ENCODE peak calls at places on chromosome 10, in nine cellular contexts. I, P, L, C, F, O, Q, U and D are unnamed samples.

GRCh38 chr10:114367676-114368391 is 36.5 kb downstream of the AFAP1L2 start:
- DNase-seq in I (no peak), P (no peak), L (no peak), C (no peak), F (peak; percentile 83), O (no peak), Q (no peak), U (no peak), D (no peak)

GRCh38 chr10:24703700-24704099 is 20.0 kb downstream of the ARHGAP21 start:
- DNase-seq in I (no peak), P (no peak), L (no peak), C (no peak), F (no peak), O (no peak), Q (no peak), U (peak; percentile 35), D (no peak)

GRCh38 chr10:69692891-69693290 is 62.8 kb downstream of the FAM241B start:
- DNase-seq in I (no peak), P (no peak), L (no peak), C (no peak), F (no peak), O (no peak), Q (no peak), U (no peak), D (no peak)

GRCh38 chr10:113053091-113053490 is 103.0 kb downstream of the TCF7L2 start:
- DNase-seq in I (peak; percentile 51), P (no peak), L (no peak), C (no peak), F (no peak), O (no peak), Q (no peak), U (no peak), D (no peak)

GRCh38 chr10:91465261-91465660 is 55.1 kb downstream of the HECTD2 start:
- DNase-seq in I (no peak), P (no peak), L (no peak), C (no peak), F (no peak), O (no peak), Q (no peak), U (no peak), D (no peak)

GRCh38 chr10:63169624-63170023 is 36.5 kb downstream of the NRBF2 start:
- DNase-seq in I (no peak), P (no peak), L (no peak), C (no peak), F (no peak), O (no peak), Q (no peak), U (no peak), D (no peak)

GRCh38 chr10:102418612-102419560 is at the start of gene PSD:
- DNase-seq in I (no peak), P (peak; percentile 70), L (peak; percentile 79), C (no peak), F (no peak), O (no peak), Q (no peak), U (no peak), D (no peak)

GRCh38 chr10:76675951-76676587 is 961.5 kb downstream of the KCNMA1 start:
- DNase-seq in I (peak; percentile 61), P (no peak), L (no peak), C (no peak), F (no peak), O (no peak), Q (peak; percentile 71), U (peak; percentile 3), D (no peak)

GRCh38 chr10:12042409-12042796 is 206 bp downstream of the UPF2 start:
- DNase-seq in I (peak; percentile 59), P (no peak), L (no peak), C (peak; percentile 72), F (peak; percentile 4), O (peak; percentile 6), Q (peak; percentile 58), U (peak; percentile 13), D (peak; percentile 45)

GRCh38 chr10:6348091-6348862 is 145.5 kb downstream of the PFKFB3 start:
- DNase-seq in I (peak; percentile 55), P (no peak), L (no peak), C (peak; percentile 81), F (peak; percentile 28), O (peak; percentile 72), Q (peak; percentile 60), U (no peak), D (peak; percentile 75)

GRCh38 chr10:131157899-131158298 is 153.6 kb downstream of the TCERG1L start:
- DNase-seq in I (no peak), P (no peak), L (no peak), C (no peak), F (no peak), O (no peak), Q (no peak), U (no peak), D (no peak)

GRCh38 chr10:132225073-132225848 is 38.5 kb downstream of the DPYSL4 start:
- DNase-seq in I (no peak), P (no peak), L (no peak), C (no peak), F (no peak), O (no peak), Q (no peak), U (no peak), D (no peak)

GRCh38 chr10:59283456-59284082 is 78.8 kb downstream of the FAM13C start:
- DNase-seq in I (no peak), P (no peak), L (no peak), C (no peak), F (no peak), O (no peak), Q (no peak), U (no peak), D (no peak)

GRCh38 chr10:127906548-127907377 is at the start of gene PTPRE:
- DNase-seq in I (peak; percentile 87), P (no peak), L (peak; percentile 82), C (peak; percentile 65), F (peak; percentile 11), O (peak; percentile 35), Q (peak; percentile 51), U (peak; percentile 69), D (peak; percentile 67)

GRCh38 chr10:114638874-114639625 is 19.0 kb downstream of the ABLIM1 start:
- DNase-seq in I (no peak), P (no peak), L (no peak), C (no peak), F (peak; percentile 94), O (no peak), Q (no peak), U (peak; percentile 65), D (no peak)

GRCh38 chr10:132523561-132524442 is 13.8 kb upstream of the INPP5A start:
- DNase-seq in I (no peak), P (no peak), L (no peak), C (no peak), F (no peak), O (no peak), Q (no peak), U (no peak), D (no peak)

GRCh38 chr10:8056378-8056777 is 1.9 kb downstream of the GATA3 start:
- DNase-seq in I (no peak), P (no peak), L (no peak), C (no peak), F (no peak), O (no peak), Q (no peak), U (no peak), D (no peak)

GRCh38 chr10:12868229-12868628 is 133.3 kb downstream of the CCDC3 start:
- DNase-seq in I (no peak), P (no peak), L (no peak), C (no peak), F (peak; percentile 10), O (no peak), Q (no peak), U (no peak), D (no peak)

GRCh38 chr10:104478380-104478779 is 124.7 kb downstream of the CFAP58 start:
- DNase-seq in I (no peak), P (no peak), L (no peak), C (no peak), F (peak; percentile 25), O (no peak), Q (no peak), U (no peak), D (no peak)